ENCODE peak calls at places on chromosomes 16 and 17, in four cellular contexts. U is heart left ventricle, T is thoracic aorta, D is COR-L47. F is an unnamed sample.

GRCh38 chr17:1469231-1469852 is 13.3 kb upstream of the CRK start:
- DNase-seq in U (no peak), T (no peak), D (peak), F (no peak)

GRCh38 chr16:12143776-12144175 is 167.2 kb downstream of the SNX29 start:
- DNase-seq in U (no peak), T (no peak), D (no peak), F (no peak)

GRCh38 chr16:11824362-11824761 is 27.0 kb downstream of the RSL1D1 start:
- DNase-seq in U (peak), T (no peak), D (no peak), F (peak)

GRCh38 chr16:12685806-12686205 is 117.9 kb downstream of the CPPED1 start:
- DNase-seq in U (no peak), T (no peak), D (no peak), F (no peak)

GRCh38 chr17:13492351-13493122 is 109.2 kb downstream of the HS3ST3A1 start:
- DNase-seq in U (no peak), T (no peak), D (no peak), F (no peak)

GRCh38 chr17:9370464-9370863 is 205.2 kb downstream of the STX8 start:
- DNase-seq in U (no peak), T (no peak), D (no peak), F (no peak)

GRCh38 chr16:88650749-88651275 is at the start of gene CYBA:
- DNase-seq in U (peak), T (no peak), D (no peak), F (peak)

GRCh38 chr16:70159355-70160348 is 13.9 kb upstream of the CLEC18C start:
- DNase-seq in U (no peak), T (no peak), D (no peak), F (no peak)

GRCh38 chr16:711548-712320 is 3.2 kb upstream of the METRN start:
- DNase-seq in U (peak), T (no peak), D (peak), F (peak)

GRCh38 chr16:59909262-59909661 is 1175.1 kb upstream of the GOT2 start:
- DNase-seq in U (no peak), T (no peak), D (no peak), F (no peak)

GRCh38 chr17:14670861-14671260 is 370.0 kb downstream of the HS3ST3B1 start:
- DNase-seq in U (no peak), T (no peak), D (no peak), F (no peak)

GRCh38 chr16:75927824-75928223 is 201.5 kb upstream of the CPHXL start:
- DNase-seq in U (no peak), T (no peak), D (no peak), F (no peak)

GRCh38 chr17:880074-880870 is 98.1 kb downstream of the MRM3 start:
- DNase-seq in U (peak), T (no peak), D (no peak), F (no peak)

GRCh38 chr16:87305505-87306391 is 11.4 kb downstream of the C16orf95 start:
- DNase-seq in U (no peak), T (no peak), D (no peak), F (no peak)

GRCh38 chr17:66222772-66223350 is 6.4 kb downstream of the APOH start:
- DNase-seq in U (no peak), T (no peak), D (no peak), F (no peak)

GRCh38 chr17:56173026-56173425 is 19.8 kb downstream of the ANKFN1 start:
- DNase-seq in U (no peak), T (no peak), D (no peak), F (no peak)

GRCh38 chr16:88469615-88470395 is 16.7 kb downstream of the ZFPM1 start:
- DNase-seq in U (no peak), T (no peak), D (no peak), F (no peak)

GRCh38 chr16:60166111-60166510 is 1432.0 kb upstream of the GOT2 start:
- DNase-seq in U (no peak), T (no peak), D (no peak), F (no peak)